ENCODE peak calls at places on chromosomes 11 and 22, in ten cellular contexts. L is BJ, Y is lower leg skin, O is pancreas, V is heart left ventricle, C is AG04450, D is endothelial cell of umbilical vein, J is heart right ventricle, W is fibroblast of lung, R is transverse colon. T is an unnamed sample.

GRCh38 chr22:28029201-28029948 is 110.3 kb upstream of the PITPNB start:
- DNase-seq in R (peak; percentile 21), Y (peak; percentile 83), V (peak; percentile 64), J (peak; percentile 49), D (peak; percentile 99), O (peak; percentile 89), C (no peak), L (no peak), W (peak; percentile 61), T (peak; percentile 41)

GRCh38 chr11:69541501-69542313 is 60.2 kb downstream of the LINC01488 start:
- DNase-seq in D (no peak), J (no peak), C (no peak), W (peak; percentile 39), R (no peak), V (no peak), L (no peak), Y (no peak), O (no peak), T (peak; percentile 64)

GRCh38 chr11:33868646-33869461 is 23.0 kb downstream of the LMO2 start:
- DNase-seq in R (no peak), V (peak; percentile 70), L (no peak), O (no peak), Y (peak; percentile 85), D (no peak), W (no peak), C (no peak), J (peak; percentile 23), T (no peak)

GRCh38 chr11:120400564-120401364 is 64.6 kb downstream of the ARHGEF12 start:
- DNase-seq in V (no peak), Y (no peak), D (peak; percentile 93), R (peak; percentile 23), W (peak; percentile 99), O (peak; percentile 26), J (no peak), L (peak; percentile 96), C (peak; percentile 94), T (peak; percentile 99)

GRCh38 chr11:34514597-34514996 is 1.0 kb upstream of the ELF5 start:
- DNase-seq in D (no peak), Y (no peak), O (no peak), J (no peak), C (no peak), L (no peak), W (no peak), R (no peak), V (no peak), T (no peak)

GRCh38 chr22:27084130-27084529 is 426.7 kb downstream of the MIAT start:
- DNase-seq in V (no peak), O (no peak), D (no peak), L (no peak), Y (no peak), J (no peak), C (no peak), R (no peak), W (no peak), T (no peak)

GRCh38 chr11:2844116-2844515 is 41.5 kb downstream of the CDKN1C start:
- DNase-seq in L (no peak), V (no peak), Y (no peak), O (no peak), W (peak; percentile 36), D (no peak), J (no peak), C (no peak), R (no peak), T (no peak)

GRCh38 chr11:77698896-77699295 is 61.3 kb upstream of the CLNS1A start:
- DNase-seq in D (no peak), J (no peak), L (no peak), C (no peak), W (no peak), V (no peak), O (no peak), Y (no peak), R (no peak), T (no peak)

GRCh38 chr11:3107608-3108182 is 50.5 kb upstream of the CARS1 start:
- DNase-seq in L (no peak), Y (peak; percentile 83), R (no peak), D (no peak), V (peak; percentile 61), J (no peak), O (no peak), W (no peak), C (no peak), T (no peak)

GRCh38 chr11:120344302-120345004 is 8.2 kb downstream of the ARHGEF12 start:
- DNase-seq in O (no peak), C (no peak), L (no peak), D (no peak), J (no peak), W (peak; percentile 72), R (peak; percentile 18), V (no peak), Y (no peak), T (peak; percentile 58)

GRCh38 chr22:46652930-46653331 is 32.7 kb downstream of the GRAMD4 start:
- DNase-seq in J (no peak), O (no peak), C (no peak), V (no peak), D (no peak), L (no peak), W (peak; percentile 25), Y (no peak), R (no peak), T (peak; percentile 64)
- H3K4me3 ChIP-seq in J (peak overlapping the region; percentile 18), O (no peak overlapping the region), C (no peak overlapping the region), V (no peak overlapping the region), D (no peak overlapping the region), L (no peak overlapping the region), W (no peak overlapping the region), Y (no peak overlapping the region), R (no peak overlapping the region), T (no peak overlapping the region)

DNA sequence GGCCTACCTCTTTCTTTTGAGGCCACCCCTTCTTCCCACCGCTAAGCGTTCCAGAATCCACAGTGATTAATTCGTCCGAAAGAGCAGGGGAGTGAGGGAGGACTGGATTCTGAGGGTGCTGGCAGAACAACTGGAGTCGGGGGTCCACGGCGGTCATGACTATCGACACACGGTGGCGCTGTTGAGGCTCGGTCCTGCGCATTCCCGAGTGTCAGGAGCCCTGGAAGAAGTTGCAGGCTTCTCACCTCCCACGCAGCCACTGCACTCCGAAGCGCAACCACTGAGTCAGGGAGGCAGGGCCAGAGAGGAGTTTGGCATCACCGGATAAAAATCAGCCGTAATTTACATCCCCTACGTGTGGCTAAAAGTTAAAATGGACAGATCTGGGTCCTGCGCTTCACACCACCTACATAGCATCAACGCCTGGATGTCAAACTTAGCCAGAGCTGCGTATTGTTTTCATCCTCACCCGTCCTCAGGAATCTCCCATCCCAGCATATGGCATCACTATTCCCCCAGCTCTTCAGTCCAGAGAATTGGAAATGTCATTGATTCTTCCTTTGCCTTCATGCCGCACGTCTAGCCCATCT is 10.7 kb upstream of the CTSF start:
- DNase-seq in C (peak; percentile 48), W (peak; percentile 73), J (peak; percentile 85), Y (peak; percentile 96), O (peak; percentile 63), R (peak; percentile 81), D (peak; percentile 69), V (peak; percentile 90), L (no peak), T (peak; percentile 83)
- TF ChIP-seq CTCF in C (peak; percentile 84), W (peak; percentile 84), J (peak; percentile 86), Y (peak; percentile 53), O (peak; percentile 76), R (peak; percentile 86), D (peak; percentile 88), V (peak; percentile 85), L (peak; percentile 86), T (peak; percentile 78)

DNA sequence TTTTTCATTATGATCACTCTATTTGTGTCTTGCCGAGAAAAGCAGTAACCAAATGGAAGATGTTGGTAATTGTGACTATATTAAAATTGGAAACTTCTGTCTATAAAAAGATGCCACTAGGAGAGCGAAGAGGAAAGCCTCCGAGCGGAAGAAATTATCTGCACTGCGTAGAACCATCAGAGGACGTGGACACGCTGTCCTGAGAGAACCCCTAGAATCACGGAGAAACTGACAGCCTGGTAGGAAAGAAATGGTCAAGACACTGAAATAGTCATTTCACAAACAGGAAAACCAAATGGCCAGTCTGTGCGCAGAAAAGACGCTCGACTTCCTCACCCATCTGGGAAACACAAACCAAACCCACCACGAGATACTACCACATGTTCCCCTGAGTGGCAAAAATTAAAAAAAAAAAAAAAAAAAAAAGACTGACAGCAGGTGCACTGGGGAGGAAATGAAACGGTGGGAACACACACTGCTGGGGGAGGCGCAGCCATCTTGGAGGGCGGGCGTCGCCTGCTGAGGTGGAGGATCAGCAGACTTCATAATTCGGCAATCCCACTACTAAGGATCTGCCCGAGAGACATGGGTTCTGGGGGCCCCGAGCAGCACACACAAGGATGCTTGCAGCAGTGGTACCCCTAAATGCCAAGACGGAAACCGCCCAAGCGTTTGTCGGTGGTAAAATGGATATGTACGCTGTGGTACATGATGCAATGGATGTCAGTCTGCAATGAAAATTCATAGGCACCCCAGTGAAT is 21.3 kb downstream of the IFITM10 start:
- DNase-seq in O (no peak), C (no peak), W (no peak), Y (no peak), V (no peak), L (no peak), D (no peak), J (no peak), R (no peak), T (no peak)
- H3K4me3 ChIP-seq in O (no peak overlapping the region), C (no peak overlapping the region), W (no peak overlapping the region), Y (no peak overlapping the region), V (no peak overlapping the region), L (no peak overlapping the region), D (no peak overlapping the region), J (no peak overlapping the region), R (no peak overlapping the region), T (no peak overlapping the region)

GRCh38 chr22:45863981-45864751 is 112.8 kb downstream of the WNT7B start:
- DNase-seq in O (no peak), L (no peak), R (peak; percentile 58), D (peak; percentile 50), V (peak; percentile 83), J (peak; percentile 75), W (peak; percentile 78), Y (peak; percentile 91), C (peak; percentile 11), T (peak; percentile 40)

GRCh38 chr22:45866398-45867117 is 110.4 kb downstream of the WNT7B start:
- DNase-seq in J (no peak), D (no peak), W (no peak), C (no peak), Y (no peak), O (no peak), V (no peak), R (no peak), L (no peak), T (no peak)

GRCh38 chr22:45867118-45867905 is 109.7 kb downstream of the WNT7B start:
- DNase-seq in J (peak; percentile 24), C (no peak), O (no peak), V (peak; percentile 66), L (no peak), W (no peak), R (no peak), D (no peak), Y (no peak), T (peak; percentile 25)

GRCh38 chr22:45865561-45866397 is 111.2 kb downstream of the WNT7B start:
- DNase-seq in C (no peak), V (no peak), Y (no peak), D (no peak), L (no peak), R (no peak), J (no peak), W (no peak), O (no peak), T (no peak)

DNA sequence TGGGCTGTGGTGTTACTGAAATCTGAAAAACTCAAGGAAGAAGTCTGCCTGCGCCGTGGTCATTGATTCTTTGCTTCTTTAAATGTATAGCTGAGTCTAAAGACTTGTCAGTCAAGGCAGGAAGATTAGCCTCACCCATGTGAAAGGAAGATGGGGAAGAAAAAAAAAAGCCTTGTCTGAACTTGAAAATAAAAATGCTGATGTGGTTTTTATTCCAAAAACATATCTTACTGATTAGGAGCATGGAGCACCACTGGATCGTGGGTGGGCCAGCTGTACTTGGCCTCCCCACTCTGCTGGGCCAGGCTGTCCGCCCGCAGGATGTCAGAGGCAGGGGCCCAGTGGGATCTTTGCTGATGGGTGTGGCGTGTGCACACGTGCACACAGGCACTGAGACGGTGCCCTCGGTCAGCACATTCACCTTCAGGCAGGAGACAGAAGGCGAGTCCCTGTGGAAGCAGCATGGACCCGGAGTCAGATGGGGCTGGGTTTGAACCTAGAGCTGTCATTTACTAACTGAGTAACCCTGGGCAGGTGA is 111.9 kb downstream of the WNT7B start:
- DNase-seq in D (no peak), V (no peak), R (no peak), O (no peak), L (no peak), W (no peak), Y (no peak), C (no peak), J (no peak), T (no peak)
- TF ChIP-seq CTCF in D (no peak), V (no peak), R (no peak), O (no peak), L (no peak), W (no peak), Y (no peak), C (no peak), J (no peak), T (no peak)